ENCODE peak calls at places on chromosome 1, in ten cellular contexts. O is coronary artery; U is dorsolateral prefrontal cortex; X is amniotic stem cell; D is hypothalamus; B is DMS153; R is activated CD4-positive, alpha-beta T cell treated with anti-CD3 and anti-CD28 coated beads for 36 hours; W is right cardiac atrium; A is astrocyte of the cerebellum; M is pons. S is an unnamed sample.

GRCh38 chr1:197441990-197442389 is 173.9 kb downstream of the CRB1 start:
- DNase-seq in O (no peak), D (no peak), B (no peak), A (peak; percentile 59), M (no peak), W (peak; percentile 94), R (no peak), U (no peak), X (no peak), S (no peak)

GRCh38 chr1:90925928-90926869 is 95.6 kb downstream of the ZNF644 start:
- DNase-seq in O (no peak), M (no peak), B (no peak), D (no peak), U (no peak), R (no peak), A (peak; percentile 55), W (no peak), X (no peak), S (no peak)

GRCh38 chr1:153612755-153613331 is at the start of gene S100A16:
- DNase-seq in D (no peak), M (no peak), U (no peak), A (no peak), R (no peak), B (no peak), W (peak; percentile 93), O (peak; percentile 93), X (peak; percentile 37), S (no peak)

GRCh38 chr1:226871636-226872327 is 1.4 kb downstream of the PSEN2 start:
- DNase-seq in A (no peak), M (no peak), B (no peak), R (no peak), X (no peak), W (no peak), O (no peak), D (no peak), U (no peak), S (no peak)

GRCh38 chr1:7117599-7118281 is 332.5 kb downstream of the CAMTA1 start:
- DNase-seq in A (peak; percentile 78), R (no peak), U (no peak), M (no peak), O (no peak), B (no peak), D (no peak), X (peak; percentile 87), W (peak; percentile 61), S (no peak)

GRCh38 chr1:30680429-30680828 is 43.0 kb downstream of the MATN1 start:
- DNase-seq in D (no peak), O (no peak), X (no peak), A (no peak), U (no peak), B (no peak), R (no peak), M (no peak), W (no peak), S (no peak)

GRCh38 chr1:109025691-109026090 is 16.2 kb downstream of the WDR47 start:
- DNase-seq in O (no peak), A (no peak), D (no peak), B (no peak), X (no peak), U (no peak), R (no peak), M (no peak), W (no peak), S (no peak)

GRCh38 chr1:87644500-87645245 is 316.0 kb downstream of the LMO4 start:
- DNase-seq in R (no peak), X (no peak), U (no peak), M (peak; percentile 76), A (peak; percentile 13), B (peak; percentile 19), D (no peak), W (no peak), O (no peak), S (no peak)

GRCh38 chr1:211951856-211952255 is 83.5 kb downstream of the INTS7 start:
- DNase-seq in U (no peak), D (no peak), R (no peak), A (peak; percentile 33), W (no peak), M (no peak), X (no peak), B (peak; percentile 59), O (no peak), S (no peak)

GRCh38 chr1:221392453-221392852 is 349.4 kb downstream of the DUSP10 start:
- DNase-seq in M (no peak), U (no peak), D (no peak), X (peak; percentile 25), R (no peak), O (no peak), B (no peak), A (peak; percentile 96), W (peak; percentile 64), S (no peak)

GRCh38 chr1:19979494-19979977 is at the start of gene PLA2G2A:
- DNase-seq in U (no peak), B (no peak), A (no peak), X (no peak), W (peak; percentile 85), M (no peak), D (no peak), R (no peak), O (no peak), S (no peak)

GRCh38 chr1:227729881-227730629 is 5.0 kb downstream of the JMJD4 start:
- DNase-seq in W (peak; percentile 82), D (no peak), X (peak; percentile 5), B (peak; percentile 10), M (peak; percentile 50), R (peak; percentile 74), O (no peak), U (peak; percentile 67), A (peak; percentile 24), S (no peak)

GRCh38 chr1:168202941-168203654 is 22.7 kb upstream of the SFT2D2 start:
- DNase-seq in O (no peak), M (no peak), A (peak; percentile 77), U (no peak), D (no peak), X (peak; percentile 21), W (no peak), R (no peak), B (no peak), S (no peak)

GRCh38 chr1:109161836-109162606 is 48.1 kb downstream of the ELAPOR1 start:
- DNase-seq in U (no peak), W (peak; percentile 75), A (no peak), M (peak; percentile 74), D (no peak), X (peak; percentile 74), B (no peak), O (no peak), R (peak; percentile 69), S (no peak)

GRCh38 chr1:214579183-214579582 is 23.8 kb upstream of the CENPF start:
- DNase-seq in U (no peak), M (no peak), D (no peak), X (no peak), W (no peak), O (no peak), B (no peak), A (no peak), R (no peak), S (no peak)

GRCh38 chr1:19344372-19344810 is 32.3 kb downstream of the SLC66A1 start:
- DNase-seq in M (no peak), A (no peak), U (peak; percentile 56), W (peak; percentile 88), O (no peak), R (peak; percentile 65), X (no peak), D (peak; percentile 19), B (peak; percentile 46), S (peak; percentile 20)

GRCh38 chr1:110060034-110060661 is 10.3 kb downstream of the ALX3 start:
- DNase-seq in W (peak; percentile 73), O (no peak), U (no peak), X (no peak), D (no peak), R (peak; percentile 89), A (no peak), B (no peak), M (no peak), S (peak; percentile 61)

GRCh38 chr1:93081716-93082115 is 2.6 kb downstream of the MTF2 start:
- DNase-seq in B (no peak), R (no peak), U (no peak), A (peak; percentile 81), D (no peak), X (peak; percentile 3), W (no peak), M (no peak), O (no peak), S (no peak)

GRCh38 chr1:7470904-7471638 is 300.0 kb upstream of the VAMP3 start:
- DNase-seq in U (no peak), O (peak; percentile 81), W (peak; percentile 84), B (no peak), D (no peak), A (peak; percentile 87), X (peak; percentile 98), R (peak; percentile 53), M (no peak), S (no peak)

GRCh38 chr1:184025242-184025675 is 12.3 kb downstream of the COLGALT2 start:
- DNase-seq in O (no peak), U (no peak), D (no peak), R (no peak), X (peak; percentile 86), B (no peak), M (peak; percentile 42), A (peak; percentile 94), W (peak; percentile 59), S (no peak)

GRCh38 chr1:10685851-10686403 is 110.5 kb downstream of the CASZ1 start:
- DNase-seq in M (no peak), R (no peak), D (no peak), W (no peak), U (no peak), O (no peak), X (no peak), B (no peak), A (no peak), S (no peak)

GRCh38 chr1:48552420-48552819 is 80.4 kb upstream of the SPATA6 start:
- DNase-seq in D (no peak), M (no peak), X (no peak), B (no peak), A (no peak), O (no peak), R (peak; percentile 32), W (peak; percentile 41), U (peak; percentile 42), S (no peak)

GRCh38 chr1:205593967-205594366 is 37.8 kb downstream of the ELK4 start:
- DNase-seq in U (no peak), M (no peak), D (no peak), B (peak; percentile 17), O (peak; percentile 61), R (no peak), A (no peak), W (no peak), X (no peak), S (no peak)

GRCh38 chr1:184291701-184292100 is 95.1 kb upstream of the C1orf21 start:
- DNase-seq in U (no peak), R (no peak), X (no peak), W (no peak), B (no peak), O (no peak), D (no peak), M (no peak), A (no peak), S (no peak)

GRCh38 chr1:5959667-5960230 is 32.5 kb downstream of the NPHP4 start:
- DNase-seq in W (no peak), D (no peak), A (no peak), R (no peak), M (no peak), X (no peak), O (no peak), U (peak; percentile 10), B (no peak), S (no peak)

GRCh38 chr1:27656157-27656893 is 15.7 kb downstream of the IFI6 start:
- DNase-seq in A (peak; percentile 58), W (peak; percentile 84), R (peak; percentile 47), X (no peak), O (no peak), M (no peak), U (no peak), D (no peak), B (no peak), S (no peak)

GRCh38 chr1:93976711-93977328 is 67.6 kb upstream of the GCLM start:
- DNase-seq in O (no peak), B (no peak), D (no peak), U (no peak), W (no peak), A (no peak), M (no peak), X (no peak), R (no peak), S (no peak)

GRCh38 chr1:149845416-149845815 is 54.0 kb upstream of the BOLA1 start:
- DNase-seq in D (no peak), X (no peak), M (peak; percentile 2), B (no peak), R (peak; percentile 13), W (no peak), A (no peak), O (no peak), U (no peak), S (no peak)